ENCODE peak calls at places on chromosomes 16 and 17, in five cellular contexts. V is A549, E is body of pancreas, I is sigmoid colon, P is hepatocyte. S is an unnamed sample.
A peak's percentile ranks its signal among the peaks of the same experiment; 100 is the strongest.

GRCh38 chr16:20441221-20441620 is 10.1 kb upstream of the ACSM2A start:
- DNase-seq in V (no peak), E (no peak), I (no peak), P (no peak), S (no peak)

GRCh38 chr16:9380221-9380620 is 288.8 kb downstream of the HAPSTR1 start:
- DNase-seq in V (no peak), E (no peak), I (no peak), P (no peak), S (no peak)

GRCh38 chr16:48963306-48963705 is 318.3 kb downstream of the CBLN1 start:
- DNase-seq in V (peak; percentile 17), E (no peak), I (no peak), P (peak; percentile 38), S (no peak)

GRCh38 chr17:17343896-17344506 is 40.8 kb downstream of the NT5M start:
- DNase-seq in V (no peak), E (no peak), I (peak; percentile 15), P (no peak), S (no peak)

GRCh38 chr16:73064227-73064995 is 16.5 kb upstream of the ZFHX3 start:
- DNase-seq in V (no peak), E (no peak), I (peak; percentile 64), P (no peak), S (peak; percentile 57)

GRCh38 chr16:2016407-2016922 is 3.1 kb upstream of the NPW start:
- DNase-seq in V (no peak), E (no peak), I (no peak), P (no peak), S (no peak)

GRCh38 chr17:13735444-13735843 is 133.7 kb upstream of the HS3ST3A1 start:
- DNase-seq in V (peak; percentile 7), E (no peak), I (no peak), P (no peak), S (no peak)

GRCh38 chr17:70987867-70988340 is 818.6 kb downstream of the KCNJ2 start:
- DNase-seq in V (no peak), E (no peak), I (no peak), P (no peak), S (no peak)

GRCh38 chr16:58306327-58306726 is 11.5 kb upstream of the PRSS54 start:
- DNase-seq in V (peak; percentile 44), E (peak; percentile 22), I (no peak), P (peak; percentile 23), S (peak; percentile 57)

GRCh38 chr16:74035816-74036215 is 260.8 kb upstream of the PSMD7 start:
- DNase-seq in V (peak; percentile 25), E (no peak), I (no peak), P (peak; percentile 16), S (no peak)

GRCh38 chr17:82236142-82236971 is 7.5 kb downstream of the SLC16A3 start:
- DNase-seq in V (peak; percentile 79), E (peak; percentile 78), I (peak; percentile 89), P (peak; percentile 87), S (peak; percentile 83)

GRCh38 chr17:76671123-76671911 is 27.8 kb upstream of the ST6GALNAC1 start:
- DNase-seq in V (peak; percentile 100), E (peak; percentile 100), I (peak; percentile 100), P (peak; percentile 99), S (peak; percentile 100)

GRCh38 chr16:50088302-50088701 is 22.5 kb downstream of the HEATR3 start:
- DNase-seq in V (no peak), E (no peak), I (no peak), P (no peak), S (no peak)

GRCh38 chr16:275041-275621 is 613 bp downstream of the RGS11 start:
- DNase-seq in V (no peak), E (no peak), I (no peak), P (no peak), S (no peak)

GRCh38 chr17:73546770-73547345 is 97.4 kb downstream of the SDK2 start:
- DNase-seq in V (peak; percentile 40), E (no peak), I (no peak), P (peak; percentile 78), S (no peak)

GRCh38 chr17:17957584-17957916 is 14.7 kb downstream of the TOM1L2 start:
- DNase-seq in V (peak; percentile 43), E (no peak), I (peak; percentile 17), P (no peak), S (no peak)

GRCh38 chr16:3256146-3256875 is at the start of gene MEFV:
- DNase-seq in V (no peak), E (no peak), I (no peak), P (no peak), S (no peak)

GRCh38 chr17:50465171-50465570 is 3.5 kb downstream of the CHAD start:
- DNase-seq in V (no peak), E (no peak), I (no peak), P (no peak), S (no peak)

GRCh38 chr17:66855204-66855603 is 20.3 kb downstream of the CACNG5 start:
- DNase-seq in V (no peak), E (no peak), I (no peak), P (no peak), S (no peak)

GRCh38 chr17:27247071-27247957 is 46.6 kb upstream of the WSB1 start:
- DNase-seq in V (peak; percentile 95), E (peak; percentile 46), I (peak; percentile 87), P (peak; percentile 51), S (peak; percentile 88)

GRCh38 chr16:77897038-77897437 is 108.7 kb downstream of the VAT1L start:
- DNase-seq in V (no peak), E (no peak), I (no peak), P (peak; percentile 12), S (no peak)

GRCh38 chr16:89711601-89712475 is 8.9 kb downstream of the VPS9D1 start:
- DNase-seq in V (peak; percentile 81), E (peak; percentile 46), I (no peak), P (peak; percentile 70), S (peak; percentile 59)

GRCh38 chr16:46638947-46639925 is 18.1 kb upstream of the SHCBP1 start:
- DNase-seq in V (no peak), E (no peak), I (no peak), P (no peak), S (no peak)

GRCh38 chr16:58062821-58063220 is 37.3 kb downstream of the MMP15 start:
- DNase-seq in V (no peak), E (no peak), I (no peak), P (no peak), S (no peak)

DNA sequence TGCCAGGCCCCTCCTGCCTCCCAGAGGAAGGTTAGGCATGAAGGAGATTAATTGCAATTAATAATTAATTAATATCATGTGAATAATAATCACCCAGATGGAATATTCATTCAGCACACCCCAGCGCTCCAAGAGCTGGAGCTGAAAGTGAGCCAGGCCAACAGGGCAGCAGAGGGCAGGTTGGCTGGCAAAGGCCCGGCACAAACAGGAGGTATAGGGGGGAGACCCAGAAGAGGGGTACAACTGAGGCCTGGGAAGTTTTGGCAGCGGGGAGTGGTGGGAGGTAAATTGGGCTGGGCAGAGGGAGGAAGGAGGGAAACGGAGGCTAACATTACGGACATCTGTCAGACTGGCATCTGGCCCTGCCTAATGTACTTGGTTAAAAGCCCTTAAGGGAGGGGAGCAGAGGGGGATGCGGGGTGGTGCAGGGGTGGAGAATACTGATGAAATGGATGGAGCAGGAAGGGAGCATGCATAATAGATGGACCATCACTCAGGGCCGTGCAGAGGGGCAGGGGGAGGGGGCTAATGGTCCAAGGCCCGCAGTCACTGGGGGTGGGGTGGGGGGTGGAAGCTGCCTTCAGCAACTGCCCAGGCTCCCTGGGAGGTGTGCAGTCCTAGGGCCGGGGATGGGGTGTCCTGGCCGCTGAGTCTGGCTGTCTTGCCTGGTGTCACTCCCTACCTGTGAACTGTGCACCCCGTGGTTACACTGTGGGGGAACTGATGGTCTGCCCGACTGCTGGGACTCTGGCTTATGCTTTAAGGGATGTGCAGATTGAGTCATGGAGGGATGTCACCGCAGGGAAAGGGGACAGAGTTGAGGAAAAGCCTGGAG is 1.9 kb downstream of the ADAM11 start:
- DNase-seq in V (no peak), E (no peak), I (no peak), P (no peak), S (no peak)
- H3K4me3 ChIP-seq in V (no peak overlapping the region), E (no peak overlapping the region), I (no peak overlapping the region), P (no peak overlapping the region), S (no peak overlapping the region)

GRCh38 chr17:64657610-64658125 is 4.4 kb downstream of the SMURF2 start:
- DNase-seq in V (no peak), E (no peak), I (no peak), P (no peak), S (no peak)

GRCh38 chr17:64658931-64659330 is 3.2 kb downstream of the SMURF2 start:
- DNase-seq in V (peak; percentile 39), E (no peak), I (no peak), P (no peak), S (no peak)

GRCh38 chr17:64661981-64662773 is at the start of gene SMURF2:
- DNase-seq in V (peak; percentile 78), E (peak; percentile 77), I (peak; percentile 88), P (peak; percentile 90), S (peak; percentile 83)

GRCh38 chr17:64661731-64661980 is 451 bp downstream of the SMURF2 start:
- DNase-seq in V (no peak), E (no peak), I (no peak), P (no peak), S (peak; percentile 60)

DNA sequence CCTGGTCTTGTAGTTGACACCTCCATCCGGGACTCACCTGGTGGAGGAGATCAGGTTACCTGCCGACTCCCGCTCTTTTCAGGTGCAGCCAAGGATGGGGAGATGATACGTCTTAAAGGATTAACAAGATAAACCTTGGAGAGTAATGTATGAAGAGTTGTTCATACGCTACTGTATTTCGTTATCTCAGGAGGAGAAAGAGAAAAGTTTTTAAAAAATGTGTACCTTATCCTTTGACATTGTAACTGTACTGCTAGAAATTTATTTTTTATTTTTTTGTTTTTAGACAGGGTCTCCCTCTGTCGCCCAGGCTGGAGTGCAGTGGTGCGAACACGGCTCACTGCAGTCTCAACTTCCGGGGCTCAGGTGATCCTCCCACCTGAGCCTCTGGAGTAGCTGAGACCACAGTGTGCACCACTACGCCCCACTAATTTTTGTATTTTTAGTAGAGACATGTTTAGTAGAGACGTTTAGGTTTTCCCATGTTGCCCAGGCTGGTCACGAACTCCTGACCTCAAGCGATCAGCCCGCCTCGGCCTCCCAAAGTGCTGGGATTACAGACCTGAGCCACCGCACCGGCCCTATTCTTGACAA is 764 bp upstream of the SMURF2 start:
- DNase-seq in V (no peak), E (no peak), I (no peak), P (no peak), S (no peak)
- TF ChIP-seq CTCF in V (no peak), E (no peak), I (peak; percentile 2), P (no peak), S (no peak)

GRCh38 chr17:40343126-40344119 is 21.1 kb downstream of the GJD3 start:
- DNase-seq in V (no peak), E (no peak), I (no peak), P (no peak), S (peak; percentile 40)
- H3K4me1 ChIP-seq in V (peaks cover 72% of the 10 kb centered on the region), E (peaks cover 75% of the 10 kb centered on the region), I (no peaks in the 10 kb centered on the region), P (peaks cover 59% of the 10 kb centered on the region), S (peaks cover 71% of the 10 kb centered on the region)

DNA sequence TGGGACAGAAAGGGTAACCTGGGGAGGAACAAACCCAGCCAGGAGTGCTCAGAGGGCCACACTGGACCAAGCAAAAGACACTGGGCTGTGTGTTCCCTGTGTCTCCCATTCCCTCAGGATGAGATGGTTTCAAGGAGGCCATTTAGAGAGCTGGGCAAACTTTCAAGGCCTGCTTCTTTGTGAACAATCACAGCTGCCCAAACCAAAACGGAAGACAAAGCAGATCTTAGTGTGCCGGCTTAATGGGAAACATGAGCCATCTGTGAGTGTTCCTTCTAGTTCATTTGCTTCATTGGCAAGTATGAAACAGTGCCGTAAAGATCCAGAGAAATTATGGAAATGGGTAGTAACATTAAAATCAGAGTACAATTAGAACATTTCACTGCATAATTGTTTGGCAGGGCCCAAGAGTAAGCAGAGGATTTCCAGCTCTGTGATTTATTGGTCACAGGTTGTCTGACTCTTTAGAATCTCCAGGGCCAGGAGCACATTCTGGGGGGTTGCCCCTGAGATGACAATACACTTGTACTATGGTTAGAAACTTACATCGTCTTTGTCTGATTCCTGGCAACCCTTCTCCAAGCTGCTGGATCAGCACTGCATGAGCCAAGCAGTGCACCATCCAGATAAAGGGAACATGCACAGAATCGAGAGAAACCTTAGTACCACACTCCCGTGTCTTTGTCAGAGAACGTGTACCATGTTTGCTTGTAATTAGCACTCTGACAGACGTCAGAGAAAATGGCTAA is 412.1 kb downstream of the RBFOX1 start:
- DNase-seq in V (no peak), E (no peak), I (no peak), P (no peak), S (no peak)
- H3K4me3 ChIP-seq in V (no peak overlapping the region), E (no peak overlapping the region), I (no peak overlapping the region), P (no peak overlapping the region), S (no peak overlapping the region)

S was measured in adrenal gland.